ENCODE peak calls at places on chromosomes 4 and X, in ten cellular contexts. One of them, this sample, is unnamed.

GRCh38 chr4:123418486-123418931 is 21.9 kb downstream of the SPRY1 start:
- DNase-seq in dermis blood vessel endothelial cell: peak; percentile 87
- DNase-seq in NCI-H1105: peak; percentile 50
- DNase-seq in IMR-90: peak; percentile 92
- DNase-seq in tibial nerve: no peak
- DNase-seq in lower lobe of right lung: no peak
- DNase-seq in hippocampal formation: no peak
- DNase-seq in stimulated activated CD8-positive, alpha-beta memory T cell treated with anti-CD3 and anti-CD28 coated beads, Interleukin-15, amount 100 ng/mL, for 4 hours: no peak
- DNase-seq in Panc1: no peak
- DNase-seq in A673: peak; percentile 96
- DNase-seq in this sample: no peak

GRCh38 chrX:38262715-38263620 is 42.3 kb upstream of the SRPX start:
- DNase-seq in IMR-90: peak; percentile 72
- DNase-seq in A673: no peak
- DNase-seq in lower lobe of right lung: no peak
- DNase-seq in NCI-H1105: no peak
- DNase-seq in Panc1: no peak
- DNase-seq in dermis blood vessel endothelial cell: peak; percentile 4
- DNase-seq in tibial nerve: no peak
- DNase-seq in hippocampal formation: no peak
- DNase-seq in stimulated activated CD8-positive, alpha-beta memory T cell treated with anti-CD3 and anti-CD28 coated beads, Interleukin-15, amount 100 ng/mL, for 4 hours: no peak
- DNase-seq in this sample: no peak

GRCh38 chr4:70190579-70190978 is 4.9 kb upstream of the ODAM start:
- DNase-seq in NCI-H1105: no peak
- DNase-seq in tibial nerve: no peak
- DNase-seq in A673: no peak
- DNase-seq in Panc1: no peak
- DNase-seq in dermis blood vessel endothelial cell: no peak
- DNase-seq in stimulated activated CD8-positive, alpha-beta memory T cell treated with anti-CD3 and anti-CD28 coated beads, Interleukin-15, amount 100 ng/mL, for 4 hours: no peak
- DNase-seq in lower lobe of right lung: no peak
- DNase-seq in hippocampal formation: no peak
- DNase-seq in IMR-90: no peak
- DNase-seq in this sample: no peak

GRCh38 chr4:1307951-1308735 is 18.5 kb downstream of the MAEA start:
- DNase-seq in A673: no peak
- DNase-seq in Panc1: no peak
- DNase-seq in lower lobe of right lung: no peak
- DNase-seq in stimulated activated CD8-positive, alpha-beta memory T cell treated with anti-CD3 and anti-CD28 coated beads, Interleukin-15, amount 100 ng/mL, for 4 hours: no peak
- DNase-seq in hippocampal formation: no peak
- DNase-seq in IMR-90: no peak
- DNase-seq in tibial nerve: no peak
- DNase-seq in NCI-H1105: no peak
- DNase-seq in dermis blood vessel endothelial cell: no peak
- DNase-seq in this sample: no peak

GRCh38 chr4:93317046-93317445 is 511.5 kb upstream of the ATOH1 start:
- DNase-seq in tibial nerve: no peak
- DNase-seq in NCI-H1105: peak; percentile 5
- DNase-seq in stimulated activated CD8-positive, alpha-beta memory T cell treated with anti-CD3 and anti-CD28 coated beads, Interleukin-15, amount 100 ng/mL, for 4 hours: no peak
- DNase-seq in A673: peak; percentile 42
- DNase-seq in lower lobe of right lung: no peak
- DNase-seq in Panc1: no peak
- DNase-seq in hippocampal formation: no peak
- DNase-seq in IMR-90: no peak
- DNase-seq in dermis blood vessel endothelial cell: no peak
- DNase-seq in this sample: no peak

GRCh38 chrX:47278684-47279083 is 45.9 kb downstream of the USP11 start:
- DNase-seq in dermis blood vessel endothelial cell: no peak
- DNase-seq in A673: no peak
- DNase-seq in IMR-90: peak; percentile 78
- DNase-seq in NCI-H1105: no peak
- DNase-seq in tibial nerve: no peak
- DNase-seq in Panc1: no peak
- DNase-seq in stimulated activated CD8-positive, alpha-beta memory T cell treated with anti-CD3 and anti-CD28 coated beads, Interleukin-15, amount 100 ng/mL, for 4 hours: no peak
- DNase-seq in lower lobe of right lung: no peak
- DNase-seq in hippocampal formation: no peak
- DNase-seq in this sample: no peak

GRCh38 chr4:139593091-139593564 is 37.1 kb upstream of the SETD7 start:
- DNase-seq in dermis blood vessel endothelial cell: no peak
- DNase-seq in IMR-90: peak; percentile 92
- DNase-seq in hippocampal formation: no peak
- DNase-seq in Panc1: no peak
- DNase-seq in lower lobe of right lung: no peak
- DNase-seq in NCI-H1105: no peak
- DNase-seq in A673: peak; percentile 41
- DNase-seq in tibial nerve: no peak
- DNase-seq in stimulated activated CD8-positive, alpha-beta memory T cell treated with anti-CD3 and anti-CD28 coated beads, Interleukin-15, amount 100 ng/mL, for 4 hours: no peak
- DNase-seq in this sample: no peak

GRCh38 chr4:23891064-23891421 is 1.2 kb upstream of the PPARGC1A start:
- DNase-seq in IMR-90: no peak
- DNase-seq in A673: no peak
- DNase-seq in tibial nerve: no peak
- DNase-seq in hippocampal formation: no peak
- DNase-seq in Panc1: no peak
- DNase-seq in stimulated activated CD8-positive, alpha-beta memory T cell treated with anti-CD3 and anti-CD28 coated beads, Interleukin-15, amount 100 ng/mL, for 4 hours: no peak
- DNase-seq in lower lobe of right lung: no peak
- DNase-seq in NCI-H1105: no peak
- DNase-seq in dermis blood vessel endothelial cell: no peak
- DNase-seq in this sample: no peak

GRCh38 chr4:155423671-155424070 is 46.9 kb upstream of the MAP9 start:
- DNase-seq in dermis blood vessel endothelial cell: no peak
- DNase-seq in lower lobe of right lung: no peak
- DNase-seq in IMR-90: no peak
- DNase-seq in tibial nerve: no peak
- DNase-seq in A673: no peak
- DNase-seq in stimulated activated CD8-positive, alpha-beta memory T cell treated with anti-CD3 and anti-CD28 coated beads, Interleukin-15, amount 100 ng/mL, for 4 hours: no peak
- DNase-seq in hippocampal formation: no peak
- DNase-seq in Panc1: no peak
- DNase-seq in NCI-H1105: no peak
- DNase-seq in this sample: no peak

GRCh38 chr4:148204892-148205291 is 237.3 kb downstream of the NR3C2 start:
- DNase-seq in dermis blood vessel endothelial cell: no peak
- DNase-seq in IMR-90: no peak
- DNase-seq in NCI-H1105: no peak
- DNase-seq in hippocampal formation: no peak
- DNase-seq in Panc1: no peak
- DNase-seq in A673: no peak
- DNase-seq in lower lobe of right lung: no peak
- DNase-seq in stimulated activated CD8-positive, alpha-beta memory T cell treated with anti-CD3 and anti-CD28 coated beads, Interleukin-15, amount 100 ng/mL, for 4 hours: no peak
- DNase-seq in tibial nerve: no peak
- DNase-seq in this sample: no peak

GRCh38 chr4:1048781-1049590 is 37.6 kb downstream of the FGFRL1 start:
- DNase-seq in stimulated activated CD8-positive, alpha-beta memory T cell treated with anti-CD3 and anti-CD28 coated beads, Interleukin-15, amount 100 ng/mL, for 4 hours: no peak
- DNase-seq in NCI-H1105: no peak
- DNase-seq in lower lobe of right lung: peak; percentile 52
- DNase-seq in dermis blood vessel endothelial cell: peak; percentile 40
- DNase-seq in Panc1: no peak
- DNase-seq in tibial nerve: no peak
- DNase-seq in hippocampal formation: no peak
- DNase-seq in A673: no peak
- DNase-seq in IMR-90: no peak
- DNase-seq in this sample: peak; percentile 90

This sample was measured in CD14-positive monocyte.